ENCODE peak calls at places on chromosomes 16 and 17, in four cellular contexts. R is ascending aorta, J is AG09309, S is kidney. X is an unnamed sample.

GRCh38 chr16:61555718-61556441 is 480.4 kb downstream of the CDH8 start:
- DNase-seq in R (no peak), J (no peak), S (peak; percentile 57), X (no peak)

GRCh38 chr16:14325502-14325901 is 254.4 kb downstream of the MRTFB start:
- DNase-seq in R (no peak), J (no peak), S (no peak), X (no peak)

GRCh38 chr17:35372846-35373531 is 432 bp downstream of the SLFN11 start:
- DNase-seq in R (no peak), J (no peak), S (peak; percentile 76), X (peak; percentile 45)

GRCh38 chr16:50238314-50238713 is 28.0 kb upstream of the ADCY7 start:
- DNase-seq in R (no peak), J (no peak), S (no peak), X (no peak)

GRCh38 chr16:19687279-19687678 is 30.7 kb downstream of the KNOP1 start:
- DNase-seq in R (no peak), J (no peak), S (no peak), X (no peak)

GRCh38 chr17:43758086-43758485 is 505 bp downstream of the SOST start:
- DNase-seq in R (no peak), J (no peak), S (no peak), X (no peak)

GRCh38 chr17:41739661-41740352 is 5.4 kb upstream of the HAP1 start:
- DNase-seq in R (no peak), J (peak; percentile 24), S (no peak), X (no peak)

GRCh38 chr16:886802-887731 is 83.7 kb downstream of the LMF1 start:
- DNase-seq in R (no peak), J (no peak), S (peak; percentile 59), X (no peak)

GRCh38 chr17:28247671-28248556 is 71.1 kb upstream of the TMEM97 start:
- DNase-seq in R (no peak), J (no peak), S (no peak), X (no peak)

GRCh38 chr17:16986391-16986790 is 14.5 kb upstream of the TNFRSF13B start:
- DNase-seq in R (no peak), J (no peak), S (no peak), X (no peak)

GRCh38 chr17:54919456-54919855 is 18.8 kb downstream of the TOM1L1 start:
- DNase-seq in R (no peak), J (no peak), S (no peak), X (no peak)

GRCh38 chr17:16215965-16216316 is 607 bp upstream of the NCOR1 start:
- DNase-seq in R (no peak), J (no peak), S (no peak), X (peak; percentile 38)

DNA sequence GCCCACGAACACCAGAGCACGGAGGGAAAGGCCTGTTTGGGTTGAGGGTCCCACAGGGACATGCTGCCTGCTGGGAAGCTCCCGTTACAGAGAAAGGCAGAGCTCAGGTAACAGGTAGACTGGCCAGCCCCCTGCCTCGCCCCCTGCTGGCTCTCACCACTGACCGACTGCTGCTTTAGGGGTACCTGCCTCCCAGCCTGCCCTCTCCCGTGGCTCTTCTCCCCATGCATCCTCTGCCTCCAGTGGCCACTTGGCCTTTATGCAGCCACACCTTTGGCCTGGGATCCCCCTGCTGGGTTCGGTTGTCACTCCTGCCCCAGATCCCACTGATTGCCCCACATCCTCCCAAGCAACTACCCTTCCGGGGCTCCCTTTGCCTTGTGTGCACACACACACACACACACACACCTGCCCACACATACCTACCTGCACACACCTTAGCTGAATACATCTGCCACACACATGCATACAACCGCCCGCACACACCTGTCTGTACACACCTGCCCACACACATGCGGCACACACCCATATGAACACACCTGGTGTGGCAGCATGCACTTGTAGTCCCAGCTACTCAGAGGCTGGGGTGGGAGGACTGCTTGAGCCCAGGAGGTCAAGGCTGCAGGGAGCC is 7.1 kb downstream of the MCRIP1 start:
- DNase-seq in R (no peak), J (no peak), S (no peak), X (no peak)
- TF ChIP-seq CTCF in R (no peak), J (no peak), S (no peak), X (no peak)

GRCh38 chr17:81230043-81230820 is 7.5 kb upstream of the CEP131 start:
- DNase-seq in R (no peak), J (no peak), S (peak; percentile 78), X (no peak)
- TF ChIP-seq CTCF in R (no peak), J (peak; percentile 37), S (no peak), X (peak; percentile 34)

GRCh38 chr16:84746875-84747274 is 47.1 kb downstream of the USP10 start:
- DNase-seq in R (no peak), J (no peak), S (no peak), X (no peak)
- TF ChIP-seq CTCF in R (no peak), J (peak; percentile 28), S (no peak), X (no peak)

DNA sequence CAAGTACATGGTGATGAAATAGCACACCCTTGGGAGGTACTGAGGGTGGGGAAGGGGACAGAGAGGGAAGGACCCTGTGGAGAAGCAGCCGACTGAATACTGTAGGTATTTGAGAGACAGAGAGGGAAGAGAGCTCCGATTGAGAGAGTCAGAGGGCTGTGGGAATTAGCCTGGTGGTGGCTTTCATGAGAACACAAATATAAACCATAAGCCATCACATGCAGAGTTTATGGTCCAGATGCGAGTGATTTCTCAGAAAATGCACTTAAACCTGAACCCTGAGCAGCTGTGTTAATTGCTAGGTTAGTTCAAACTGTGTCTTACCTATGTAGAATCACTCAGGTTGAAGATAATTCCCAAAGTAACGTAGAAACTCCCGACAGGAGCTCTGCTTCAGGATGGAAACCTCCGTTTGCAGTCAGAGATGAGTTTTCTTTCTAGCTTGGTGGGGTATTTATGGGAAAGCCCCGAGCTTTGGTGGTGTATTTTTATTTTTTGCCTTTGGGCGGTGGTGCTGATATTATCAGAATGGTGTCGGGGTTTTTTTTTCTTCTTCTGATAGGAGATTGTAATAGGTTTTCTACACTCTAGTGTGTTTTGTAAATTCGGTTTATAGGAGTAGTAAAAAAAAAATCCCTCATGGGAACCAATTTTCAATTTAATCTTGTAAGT is 185.0 kb upstream of the CACNG5 start:
- DNase-seq in R (no peak), J (no peak), S (no peak), X (no peak)
- TF ChIP-seq CTCF in R (no peak), J (no peak), S (no peak), X (no peak)

GRCh38 chr16:22093952-22094351 is 1.6 kb downstream of the VWA3A start:
- DNase-seq in R (no peak), J (no peak), S (no peak), X (peak; percentile 25)

GRCh38 chr16:22103371-22103890 is 11.1 kb downstream of the VWA3A start:
- DNase-seq in R (no peak), J (no peak), S (no peak), X (no peak)

GRCh38 chr16:22098538-22099255 is 6.4 kb downstream of the VWA3A start:
- DNase-seq in R (no peak), J (peak; percentile 17), S (no peak), X (peak; percentile 71)

DNA sequence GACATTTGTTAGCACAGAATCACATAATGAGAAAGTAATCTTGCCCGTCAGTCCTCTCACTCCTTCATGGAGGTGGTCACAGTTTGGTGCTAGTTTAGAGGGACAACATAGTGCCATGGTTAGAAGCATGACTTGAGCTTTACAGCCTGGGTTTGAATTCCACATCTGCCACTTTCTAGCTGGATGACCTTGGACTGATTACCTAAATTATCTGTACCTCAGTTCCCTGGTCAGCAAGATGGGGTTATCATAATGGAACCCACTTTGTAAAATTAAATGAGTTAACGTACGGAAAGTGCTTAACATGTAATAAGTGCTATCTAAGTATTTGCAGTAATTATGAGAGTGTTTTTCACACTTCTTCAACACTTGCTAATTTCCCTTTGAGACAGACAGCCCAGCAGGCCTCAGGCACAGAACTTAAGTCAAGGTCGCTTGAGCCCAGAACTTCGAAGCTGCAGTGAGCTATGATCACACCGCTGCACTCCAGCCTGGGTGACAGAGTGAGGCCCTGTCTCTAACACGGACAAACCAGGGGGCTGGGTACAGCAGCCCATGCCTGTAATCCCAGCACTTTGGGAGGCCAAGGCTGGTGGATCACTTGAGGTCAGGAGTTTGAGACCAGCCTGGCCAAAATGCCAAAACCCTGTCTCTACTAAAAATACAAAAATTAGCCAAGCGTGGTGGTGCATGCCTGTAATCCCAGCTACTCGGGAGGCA is 7.1 kb downstream of the VWA3A start:
- DNase-seq in R (no peak), J (no peak), S (no peak), X (no peak)
- TF ChIP-seq CTCF in R (no peak), J (no peak), S (no peak), X (no peak)

GRCh38 chr17:78351449-78352006 is 8.3 kb downstream of the SOCS3 start:
- DNase-seq in R (peak; percentile 95), J (peak; percentile 99), S (peak; percentile 99), X (no peak)

GRCh38 chr17:78347453-78347852 is 12.4 kb downstream of the SOCS3 start:
- DNase-seq in R (no peak), J (no peak), S (peak; percentile 70), X (no peak)

GRCh38 chr17:78348055-78348745 is 11.7 kb downstream of the SOCS3 start:
- DNase-seq in R (no peak), J (no peak), S (peak; percentile 55), X (no peak)

GRCh38 chr17:78346605-78347250 is 13.1 kb downstream of the SOCS3 start:
- DNase-seq in R (no peak), J (no peak), S (peak; percentile 58), X (no peak)

GRCh38 chr17:78349831-78350631 is 9.8 kb downstream of the SOCS3 start:
- DNase-seq in R (no peak), J (no peak), S (no peak), X (no peak)
- TF ChIP-seq CTCF in R (no peak), J (no peak), S (no peak), X (no peak)

DNA sequence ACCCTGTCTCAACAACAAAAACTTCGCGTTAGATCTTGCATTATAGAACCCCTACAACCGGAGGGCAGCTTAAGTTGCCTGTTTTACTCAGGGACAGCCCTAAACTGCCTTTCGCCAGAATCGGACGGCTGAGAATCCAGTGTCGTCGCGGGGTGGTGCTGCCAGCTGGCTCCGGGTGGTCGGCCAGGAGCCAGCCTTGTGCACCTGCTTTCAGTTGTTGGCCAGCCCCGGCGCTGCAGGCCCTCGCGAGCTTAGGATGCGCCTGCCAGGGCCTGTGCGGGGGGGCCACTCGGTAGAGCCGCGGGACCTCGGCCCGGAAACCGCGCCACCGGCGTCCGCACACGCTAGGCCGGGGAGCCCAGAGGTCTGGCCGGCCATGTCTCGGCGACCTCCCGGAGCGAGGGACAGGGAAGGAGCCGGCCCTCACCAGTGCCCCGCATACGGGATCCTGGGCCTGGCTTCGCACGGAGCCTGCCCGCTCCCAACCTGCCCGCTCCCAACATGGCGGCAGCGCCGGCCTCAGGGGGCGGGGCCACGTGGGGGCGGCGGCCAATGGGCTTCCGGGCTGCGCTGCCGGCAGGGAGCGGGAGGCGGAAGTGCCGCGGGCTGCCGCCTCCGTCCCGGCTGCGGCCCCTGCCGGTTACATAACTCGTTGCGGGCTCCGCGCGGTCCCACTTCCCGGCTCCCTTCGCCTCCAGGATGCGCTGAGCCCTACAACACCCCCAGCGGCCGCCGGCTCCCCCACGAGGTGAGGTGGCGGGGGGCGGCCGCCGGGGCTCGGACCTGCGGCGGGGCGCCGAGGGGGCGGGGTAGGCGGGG is 14.2 kb downstream of the NAA60 start:
- DNase-seq in R (peak; percentile 90), J (peak; percentile 42), S (peak; percentile 96), X (peak; percentile 99)
- TF ChIP-seq CTCF in R (peak; percentile 44), J (peak; percentile 46), S (peak; percentile 29), X (peak; percentile 60)